ENCODE peak calls at places on chromosomes 12 and 14, in four cellular contexts. E is PC-9, A is heart right ventricle, P is SK-N-SH. T is an unnamed sample. For H3K36me3, the result is how much of the 10 kb centered on the place peaks cover.

GRCh38 chr12:28604240-28604639 is 414.0 kb downstream of the CCDC91 start:
- DNase-seq in A (no peak), E (no peak), P (no peak), T (no peak)

GRCh38 chr12:69438539-69438938 is 31.6 kb upstream of the FRS2 start:
- DNase-seq in E (no peak), A (no peak), P (no peak), T (no peak)

GRCh38 chr12:79251356-79251755 is 386.8 kb downstream of the SYT1 start:
- DNase-seq in E (no peak), A (no peak), P (no peak), T (no peak)

GRCh38 chr12:27975222-27976136 is 2.9 kb upstream of the PTHLH start:
- DNase-seq in E (peak), P (peak), A (peak), T (peak)

GRCh38 chr12:32102234-32102633 is 4.4 kb upstream of the BICD1 start:
- DNase-seq in P (no peak), A (no peak), E (no peak), T (no peak)

GRCh38 chr14:25411933-25412757 is 362.2 kb upstream of the STXBP6 start:
- DNase-seq in E (no peak), A (no peak), P (no peak), T (no peak)

GRCh38 chr14:26191123-26191522 is 406.7 kb downstream of the NOVA1 start:
- DNase-seq in E (no peak), P (no peak), A (no peak), T (no peak)

GRCh38 chr14:37413050-37413449 is 182.0 kb downstream of the FOXA1 start:
- DNase-seq in A (no peak), P (no peak), E (no peak), T (no peak)

GRCh38 chr14:73591690-73592448 is at the start of gene ACOT4:
- DNase-seq in P (peak), A (no peak), E (peak), T (no peak)

GRCh38 chr12:71904629-71905028 is 34.0 kb upstream of the TPH2 start:
- DNase-seq in E (no peak), A (no peak), P (no peak), T (no peak)

GRCh38 chr14:99234982-99235491 is 37.0 kb downstream of the BCL11B start:
- DNase-seq in P (no peak), A (no peak), E (no peak), T (no peak)

GRCh38 chr12:98227162-98227561 is 288.2 kb upstream of the TMPO start:
- DNase-seq in A (no peak), E (no peak), P (peak), T (no peak)

GRCh38 chr12:19288161-19288560 is 151.1 kb upstream of the AEBP2 start:
- DNase-seq in E (no peak), A (no peak), P (no peak), T (no peak)

GRCh38 chr12:8946733-8947132 is 2.7 kb downstream of the M6PR start:
- DNase-seq in A (no peak), P (no peak), E (no peak), T (no peak)

GRCh38 chr12:90245396-90245795 is 536.8 kb upstream of the ATP2B1 start:
- DNase-seq in E (no peak), P (no peak), A (no peak), T (no peak)

GRCh38 chr12:83389237-83389996 is 702.7 kb downstream of the TMTC2 start:
- DNase-seq in P (no peak), A (no peak), E (no peak), T (no peak)

GRCh38 chr12:28374556-28374955 is 184.3 kb downstream of the CCDC91 start:
- DNase-seq in P (no peak), E (no peak), A (no peak), T (no peak)

GRCh38 chr14:24900281-24900868 is 149.6 kb downstream of the STXBP6 start:
- DNase-seq in E (no peak), P (no peak), A (no peak), T (peak)

GRCh38 chr12:49198431-49199155 is 9.7 kb upstream of the TUBA1A start:
- DNase-seq in P (peak), E (peak), A (peak), T (peak)

GRCh38 chr12:15584366-15585041 is 204.7 kb downstream of the EPS8 start:
- DNase-seq in P (peak), E (no peak), A (no peak), T (peak)

GRCh38 chr14:64516969-64517368 is 12.4 kb downstream of the ZBTB1 start:
- DNase-seq in A (no peak), E (no peak), P (no peak), T (no peak)

GRCh38 chr12:98820005-98820404 is 174.9 kb downstream of the APAF1 start:
- DNase-seq in A (no peak), E (no peak), P (no peak), T (peak)

GRCh38 chr14:33457021-33457420 is 493.9 kb downstream of the EGLN3 start:
- DNase-seq in P (no peak), E (no peak), A (no peak), T (no peak)

GRCh38 chr12:107684990-107685359 is 624 bp upstream of the PWP1 start:
- DNase-seq in P (peak), A (no peak), E (no peak), T (no peak)

GRCh38 chr12:89636776-89637160 is 71.9 kb downstream of the ATP2B1 start:
- DNase-seq in P (no peak), E (no peak), A (no peak), T (no peak)

GRCh38 chr14:70955543-70956480 is 48.6 kb downstream of the PCNX1 start:
- DNase-seq in E (no peak), A (no peak), P (peak), T (no peak)

GRCh38 chr14:76376001-76376404 is at the start of gene ESRRB:
- DNase-seq in E (no peak), A (no peak), P (peak), T (no peak)

GRCh38 chr14:77053046-77053841 is 24.7 kb upstream of the IRF2BPL start:
- DNase-seq in E (no peak), P (peak), A (peak), T (peak)

GRCh38 chr12:74624206-74624605 is 86.6 kb downstream of the ATXN7L3B start:
- DNase-seq in A (no peak), P (no peak), E (no peak), T (no peak)

GRCh38 chr14:75982724-75983358 is 1.0 kb upstream of the TGFB3 start:
- DNase-seq in A (peak), P (no peak), E (no peak), T (peak)

GRCh38 chr14:85824526-85824925 is 294.6 kb downstream of the FLRT2 start:
- DNase-seq in P (no peak), E (no peak), A (no peak), T (no peak)

GRCh38 chr12:527729-528128 is 68.0 kb downstream of the B4GALNT3 start:
- DNase-seq in E (no peak), P (no peak), A (no peak), T (no peak)

GRCh38 chr12:123478762-123479161 is 20.8 kb downstream of the SNRNP35 start:
- DNase-seq in E (no peak), A (peak), P (no peak), T (peak)

GRCh38 chr12:123475256-123475703 is 17.3 kb downstream of the SNRNP35 start:
- DNase-seq in A (no peak), E (no peak), P (no peak), T (no peak)

GRCh38 chr12:123479442-123480180 is 21.7 kb downstream of the SNRNP35 start:
- DNase-seq in A (no peak), E (no peak), P (no peak), T (no peak)

GRCh38 chr12:123474493-123475255 is 16.7 kb downstream of the SNRNP35 start:
- DNase-seq in P (no peak), E (no peak), A (peak), T (no peak)

GRCh38 chr12:123478069-123478468 is 20.1 kb downstream of the SNRNP35 start:
- DNase-seq in A (no peak), P (no peak), E (no peak), T (no peak)
- H3K36me3 ChIP-seq in A (under half), P (under half), E (under half), T (under half)

GRCh38 chr14:22770481-22771187 is 4.1 kb downstream of the OXA1L start:
- DNase-seq in P (no peak), A (no peak), E (no peak), T (no peak)

GRCh38 chr14:22768947-22769346 is 2.5 kb downstream of the OXA1L start:
- DNase-seq in P (no peak), A (no peak), E (no peak), T (no peak)

GRCh38 chr14:22767323-22767589 is 768 bp downstream of the OXA1L start:
- DNase-seq in E (no peak), A (no peak), P (no peak), T (no peak)

GRCh38 chr14:22766457-22767322 is at the start of gene OXA1L:
- DNase-seq in P (peak), A (peak), E (peak), T (peak)

GRCh38 chr14:22769369-22769768 is 2.9 kb downstream of the OXA1L start:
- DNase-seq in P (no peak), A (no peak), E (no peak), T (no peak)
- H3K36me3 ChIP-seq in P (under half), A (under half), E (under half), T (half or more)

DNA sequence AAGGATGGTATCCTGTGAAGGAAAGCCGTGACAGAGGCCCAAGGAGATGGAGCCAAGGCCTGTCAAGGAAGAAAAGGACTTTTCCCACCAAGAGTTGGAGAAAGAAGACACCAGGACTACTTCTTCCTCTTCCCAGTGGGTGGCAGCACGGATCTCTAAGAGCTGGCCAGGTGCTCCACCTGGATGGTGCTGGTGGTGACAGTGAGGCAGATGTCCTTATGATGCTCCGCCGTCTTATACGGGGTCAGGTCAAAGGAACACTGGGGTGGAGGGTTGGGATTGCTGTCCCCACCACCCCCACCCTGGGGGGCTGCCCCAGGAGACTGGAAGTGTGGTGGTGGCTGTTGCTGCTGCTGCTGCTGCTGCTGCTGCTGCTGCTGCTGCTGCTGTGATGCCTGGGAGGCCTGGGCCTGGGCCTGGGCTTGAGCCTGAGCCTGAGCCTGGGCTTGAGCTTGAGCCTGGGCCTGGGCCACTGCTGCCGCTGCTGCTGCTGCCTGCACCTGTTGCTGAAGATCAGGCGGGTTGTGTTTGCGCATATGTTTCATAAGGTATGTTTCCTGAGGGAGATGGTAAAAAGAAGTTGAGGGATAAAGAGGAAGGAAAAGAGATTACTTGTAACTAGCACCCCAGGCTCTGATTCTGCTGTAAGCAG is 4.8 kb upstream of the ING4 start:
- DNase-seq in E (peak), P (no peak), A (no peak), T (no peak)
- H3K36me3 ChIP-seq in E (under half), P (under half), A (half or more), T (half or more)

DNA sequence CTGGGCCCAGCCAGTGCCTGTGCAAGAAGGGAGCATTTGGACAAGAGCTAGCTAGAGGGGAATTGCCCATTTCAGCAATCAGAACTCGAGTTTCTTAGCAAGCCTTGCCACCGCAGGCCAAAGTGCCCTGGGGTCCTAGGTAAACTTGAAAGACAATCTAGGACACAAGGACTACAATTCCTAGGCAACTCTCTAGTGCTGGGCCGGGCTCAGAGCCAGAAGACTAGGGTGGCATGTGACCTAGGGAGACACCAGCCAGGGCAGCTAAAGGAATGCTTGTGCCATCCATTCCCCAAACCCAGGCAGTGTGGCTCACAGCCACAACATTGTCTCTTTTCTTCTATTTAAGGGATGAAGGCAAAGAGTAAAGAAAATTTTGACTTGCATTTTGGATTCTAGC is 205.0 kb downstream of the BMP4 start:
- DNase-seq in E (no peak), P (no peak), A (peak), T (no peak)
- H3K36me3 ChIP-seq in E (under half), P (under half), A (under half), T (under half)

GRCh38 chr14:68891851-68892660 is 87.0 kb downstream of the ACTN1 start:
- DNase-seq in P (no peak), A (no peak), E (no peak), T (no peak)
- H3K36me3 ChIP-seq in P (half or more), A (under half), E (half or more), T (half or more)

GRCh38 chr12:76057316-76057715 is 25.7 kb upstream of the PHLDA1 start:
- DNase-seq in P (no peak), A (no peak), E (no peak), T (no peak)
- H3K36me3 ChIP-seq in P (half or more), A (under half), E (half or more), T (half or more)

GRCh38 chr14:34766060-34766459 is 51.7 kb upstream of the CFL2 start:
- DNase-seq in A (no peak), P (no peak), E (no peak), T (no peak)
- H3K36me3 ChIP-seq in A (under half), P (half or more), E (under half), T (under half)

GRCh38 chr14:94203473-94204210 is 29.5 kb downstream of the PPP4R4 start:
- DNase-seq in A (no peak), E (no peak), P (no peak), T (no peak)
- H3K36me3 ChIP-seq in A (under half), E (under half), P (under half), T (under half)

DNA sequence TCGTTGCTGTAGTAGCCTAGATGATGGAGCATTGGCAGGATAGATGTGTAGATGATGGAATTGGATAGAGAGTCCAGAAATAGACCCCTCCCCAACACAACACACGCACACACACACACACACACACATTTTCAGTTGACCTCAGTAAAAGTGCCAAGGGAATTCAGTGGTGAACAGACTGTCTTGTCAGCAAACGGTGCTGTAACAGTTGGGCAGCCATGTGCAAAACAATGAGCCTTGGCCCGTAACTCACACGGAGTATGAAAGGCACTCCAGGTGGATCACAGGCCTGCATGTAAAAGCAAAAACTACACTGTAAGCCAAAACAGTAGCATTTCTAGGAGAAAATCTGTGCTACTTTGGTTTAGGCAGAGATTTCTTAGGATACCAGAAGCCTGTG is 87.8 kb downstream of the DDX51 start:
- DNase-seq in P (no peak), E (no peak), A (no peak), T (no peak)
- H3K36me3 ChIP-seq in P (under half), E (under half), A (under half), T (half or more)

T was measured in SJSA1.